ENCODE peak calls at places on chromosomes 16 and 17, in seven cellular contexts. One of them, this sample, is unnamed. For H3K4me1, the result is how much of the 10 kb centered on the place peaks cover.

GRCh38 chr16:2341456-2342447 is 1.2 kb upstream of the ABCA3 start:
- DNase-seq in thoracic aorta: no peak
- DNase-seq in stomach: no peak
- DNase-seq in SK-N-SH: no peak
- DNase-seq in suprapubic skin: no peak
- DNase-seq in heart left ventricle: no peak
- DNase-seq in A549: no peak
- DNase-seq in this sample: no peak

GRCh38 chr16:27722266-27722636 is 172.3 kb downstream of the KATNIP start:
- DNase-seq in thoracic aorta: no peak
- DNase-seq in stomach: no peak
- DNase-seq in SK-N-SH: no peak
- DNase-seq in suprapubic skin: no peak
- DNase-seq in heart left ventricle: no peak
- DNase-seq in A549: no peak
- DNase-seq in this sample: no peak

GRCh38 chr16:57003439-57004386 is 14.4 kb downstream of the NLRC5 start:
- DNase-seq in thoracic aorta: no peak
- DNase-seq in stomach: no peak
- DNase-seq in SK-N-SH: no peak
- DNase-seq in suprapubic skin: no peak
- DNase-seq in heart left ventricle: no peak
- DNase-seq in A549: no peak
- DNase-seq in this sample: no peak

GRCh38 chr17:46179375-46179999 is 13.7 kb downstream of the KANSL1 start:
- DNase-seq in thoracic aorta: no peak
- DNase-seq in stomach: no peak
- DNase-seq in SK-N-SH: no peak
- DNase-seq in suprapubic skin: no peak
- DNase-seq in heart left ventricle: no peak
- DNase-seq in A549: no peak
- DNase-seq in this sample: no peak

GRCh38 chr17:55448681-55449080 is 27.0 kb upstream of the MMD start:
- DNase-seq in thoracic aorta: no peak
- DNase-seq in stomach: no peak
- DNase-seq in SK-N-SH: no peak
- DNase-seq in suprapubic skin: no peak
- DNase-seq in heart left ventricle: no peak
- DNase-seq in A549: no peak
- DNase-seq in this sample: no peak

GRCh38 chr17:66272699-66273390 is 29.6 kb upstream of the PRKCA start:
- DNase-seq in thoracic aorta: peak
- DNase-seq in stomach: no peak
- DNase-seq in SK-N-SH: no peak
- DNase-seq in suprapubic skin: no peak
- DNase-seq in heart left ventricle: no peak
- DNase-seq in A549: peak
- DNase-seq in this sample: no peak

GRCh38 chr17:45235071-45236001 is 13.7 kb downstream of the FMNL1 start:
- DNase-seq in thoracic aorta: peak
- DNase-seq in stomach: peak
- DNase-seq in SK-N-SH: peak
- DNase-seq in suprapubic skin: peak
- DNase-seq in heart left ventricle: peak
- DNase-seq in A549: peak
- DNase-seq in this sample: peak

GRCh38 chr16:85172465-85173071 is 60.3 kb upstream of the CIBAR2 start:
- DNase-seq in thoracic aorta: no peak
- DNase-seq in stomach: no peak
- DNase-seq in SK-N-SH: peak
- DNase-seq in suprapubic skin: no peak
- DNase-seq in heart left ventricle: peak
- DNase-seq in A549: peak
- DNase-seq in this sample: no peak

GRCh38 chr17:45980855-45981254 is 18.2 kb upstream of the STH start:
- DNase-seq in thoracic aorta: no peak
- DNase-seq in stomach: no peak
- DNase-seq in SK-N-SH: no peak
- DNase-seq in suprapubic skin: no peak
- DNase-seq in heart left ventricle: no peak
- DNase-seq in A549: no peak
- DNase-seq in this sample: no peak

GRCh38 chr17:57722704-57723043 is 22.4 kb downstream of the CCDC182 start:
- DNase-seq in thoracic aorta: no peak
- DNase-seq in stomach: no peak
- DNase-seq in SK-N-SH: no peak
- DNase-seq in suprapubic skin: no peak
- DNase-seq in heart left ventricle: no peak
- DNase-seq in A549: no peak
- DNase-seq in this sample: peak

GRCh38 chr17:16352838-16353701 is at the start of gene CENPV:
- DNase-seq in thoracic aorta: no peak
- DNase-seq in stomach: peak
- DNase-seq in SK-N-SH: peak
- DNase-seq in suprapubic skin: peak
- DNase-seq in heart left ventricle: peak
- DNase-seq in A549: peak
- DNase-seq in this sample: no peak

GRCh38 chr17:2195729-2196128 is 107.9 kb downstream of the SMG6 start:
- DNase-seq in thoracic aorta: no peak
- DNase-seq in stomach: no peak
- DNase-seq in SK-N-SH: no peak
- DNase-seq in suprapubic skin: no peak
- DNase-seq in heart left ventricle: no peak
- DNase-seq in A549: no peak
- DNase-seq in this sample: no peak
- H3K4me1 ChIP-seq in thoracic aorta: under half
- H3K4me1 ChIP-seq in stomach: under half
- H3K4me1 ChIP-seq in SK-N-SH: under half
- H3K4me1 ChIP-seq in suprapubic skin: under half
- H3K4me1 ChIP-seq in heart left ventricle: under half
- H3K4me1 ChIP-seq in A549: under half
- H3K4me1 ChIP-seq in this sample: under half

GRCh38 chr16:5019775-5020174 is 14.0 kb downstream of the NAGPA start:
- DNase-seq in thoracic aorta: no peak
- DNase-seq in stomach: no peak
- DNase-seq in SK-N-SH: no peak
- DNase-seq in suprapubic skin: no peak
- DNase-seq in heart left ventricle: no peak
- DNase-seq in A549: no peak
- DNase-seq in this sample: no peak
- TF ChIP-seq CTCF in thoracic aorta: no peak
- TF ChIP-seq CTCF in stomach: no peak
- TF ChIP-seq CTCF in SK-N-SH: no peak
- TF ChIP-seq CTCF in suprapubic skin: no peak
- TF ChIP-seq CTCF in heart left ventricle: no peak
- TF ChIP-seq CTCF in A549: no peak
- TF ChIP-seq CTCF in this sample: no peak

GRCh38 chr17:77424585-77425344 is 284.0 kb downstream of the SEC14L1 start:
- DNase-seq in thoracic aorta: no peak
- DNase-seq in stomach: peak
- DNase-seq in SK-N-SH: peak
- DNase-seq in suprapubic skin: peak
- DNase-seq in heart left ventricle: peak
- DNase-seq in A549: peak
- DNase-seq in this sample: peak

GRCh38 chr17:77428020-77428781 is 287.4 kb downstream of the SEC14L1 start:
- DNase-seq in thoracic aorta: no peak
- DNase-seq in stomach: no peak
- DNase-seq in SK-N-SH: no peak
- DNase-seq in suprapubic skin: no peak
- DNase-seq in heart left ventricle: no peak
- DNase-seq in A549: no peak
- DNase-seq in this sample: no peak

GRCh38 chr17:77426676-77427386 is 286.1 kb downstream of the SEC14L1 start:
- DNase-seq in thoracic aorta: no peak
- DNase-seq in stomach: no peak
- DNase-seq in SK-N-SH: no peak
- DNase-seq in suprapubic skin: no peak
- DNase-seq in heart left ventricle: no peak
- DNase-seq in A549: no peak
- DNase-seq in this sample: no peak

GRCh38 chr17:77427471-77427991 is 286.8 kb downstream of the SEC14L1 start:
- DNase-seq in thoracic aorta: no peak
- DNase-seq in stomach: no peak
- DNase-seq in SK-N-SH: peak
- DNase-seq in suprapubic skin: no peak
- DNase-seq in heart left ventricle: no peak
- DNase-seq in A549: peak
- DNase-seq in this sample: peak

GRCh38 chr17:77425791-77426641 is 285.2 kb downstream of the SEC14L1 start:
- DNase-seq in thoracic aorta: no peak
- DNase-seq in stomach: no peak
- DNase-seq in SK-N-SH: peak
- DNase-seq in suprapubic skin: no peak
- DNase-seq in heart left ventricle: no peak
- DNase-seq in A549: peak
- DNase-seq in this sample: peak
- H3K4me3 ChIP-seq in thoracic aorta: no peak
- H3K4me3 ChIP-seq in stomach: no peak
- H3K4me3 ChIP-seq in SK-N-SH: peak
- H3K4me3 ChIP-seq in suprapubic skin: no peak
- H3K4me3 ChIP-seq in heart left ventricle: no peak
- H3K4me3 ChIP-seq in A549: peak
- H3K4me3 ChIP-seq in this sample: no peak

DNA sequence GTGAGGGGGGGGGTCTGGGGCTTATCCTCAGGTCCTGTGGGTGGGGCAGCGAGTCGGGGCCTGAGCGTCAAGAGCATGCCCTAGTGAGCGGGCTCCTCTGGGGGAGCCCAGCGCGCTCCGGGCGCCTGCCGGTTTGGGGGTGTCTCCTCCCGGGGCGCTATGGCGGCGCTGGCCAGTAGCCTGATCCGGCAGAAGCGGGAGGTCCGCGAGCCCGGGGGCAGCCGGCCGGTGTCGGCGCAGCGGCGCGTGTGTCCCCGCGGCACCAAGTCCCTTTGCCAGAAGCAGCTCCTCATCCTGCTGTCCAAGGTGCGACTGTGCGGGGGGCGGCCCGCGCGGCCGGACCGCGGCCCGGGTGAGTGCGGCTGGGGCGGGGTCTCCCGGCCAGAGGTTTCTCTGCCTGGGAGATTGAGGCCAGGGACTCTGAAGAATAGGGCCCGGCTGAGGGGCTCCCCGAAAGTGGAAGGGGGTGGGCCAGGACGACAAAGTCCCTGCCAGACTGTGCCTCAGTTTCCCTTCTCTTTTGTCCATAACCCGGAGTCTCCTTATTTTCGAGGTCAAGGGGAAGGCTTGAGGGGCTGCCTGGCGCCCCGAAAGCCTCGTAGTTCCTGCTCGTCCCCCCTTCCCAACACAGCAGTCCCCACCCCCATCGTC is at the start of gene FGF11:
- DNase-seq in thoracic aorta: no peak
- DNase-seq in stomach: no peak
- DNase-seq in SK-N-SH: peak
- DNase-seq in suprapubic skin: no peak
- DNase-seq in heart left ventricle: no peak
- DNase-seq in A549: no peak
- DNase-seq in this sample: no peak
- H3K4me1 ChIP-seq in thoracic aorta: half or more
- H3K4me1 ChIP-seq in stomach: half or more
- H3K4me1 ChIP-seq in SK-N-SH: under half
- H3K4me1 ChIP-seq in suprapubic skin: half or more
- H3K4me1 ChIP-seq in heart left ventricle: half or more
- H3K4me1 ChIP-seq in A549: under half
- H3K4me1 ChIP-seq in this sample: half or more

GRCh38 chr17:62186841-62187240 is 121.8 kb upstream of the MED13 start:
- DNase-seq in thoracic aorta: no peak
- DNase-seq in stomach: no peak
- DNase-seq in SK-N-SH: no peak
- DNase-seq in suprapubic skin: no peak
- DNase-seq in heart left ventricle: no peak
- DNase-seq in A549: no peak
- DNase-seq in this sample: no peak
- TF ChIP-seq CTCF in thoracic aorta: no peak
- TF ChIP-seq CTCF in stomach: no peak
- TF ChIP-seq CTCF in SK-N-SH: no peak
- TF ChIP-seq CTCF in suprapubic skin: no peak
- TF ChIP-seq CTCF in heart left ventricle: no peak
- TF ChIP-seq CTCF in A549: no peak
- TF ChIP-seq CTCF in this sample: no peak

GRCh38 chr17:32519769-32520701 is 33.2 kb downstream of the CDK5R1 start:
- DNase-seq in thoracic aorta: no peak
- DNase-seq in stomach: peak
- DNase-seq in SK-N-SH: peak
- DNase-seq in suprapubic skin: peak
- DNase-seq in heart left ventricle: peak
- DNase-seq in A549: no peak
- DNase-seq in this sample: no peak

GRCh38 chr17:32517982-32518381 is 31.2 kb downstream of the CDK5R1 start:
- DNase-seq in thoracic aorta: no peak
- DNase-seq in stomach: no peak
- DNase-seq in SK-N-SH: no peak
- DNase-seq in suprapubic skin: peak
- DNase-seq in heart left ventricle: no peak
- DNase-seq in A549: no peak
- DNase-seq in this sample: no peak

GRCh38 chr17:32518856-32519768 is 32.3 kb downstream of the CDK5R1 start:
- DNase-seq in thoracic aorta: no peak
- DNase-seq in stomach: peak
- DNase-seq in SK-N-SH: peak
- DNase-seq in suprapubic skin: peak
- DNase-seq in heart left ventricle: peak
- DNase-seq in A549: no peak
- DNase-seq in this sample: no peak

GRCh38 chr17:32523017-32523680 is 36.4 kb downstream of the CDK5R1 start:
- DNase-seq in thoracic aorta: no peak
- DNase-seq in stomach: no peak
- DNase-seq in SK-N-SH: no peak
- DNase-seq in suprapubic skin: peak
- DNase-seq in heart left ventricle: no peak
- DNase-seq in A549: no peak
- DNase-seq in this sample: no peak

GRCh38 chr17:32520737-32521399 is 34.1 kb downstream of the CDK5R1 start:
- DNase-seq in thoracic aorta: no peak
- DNase-seq in stomach: no peak
- DNase-seq in SK-N-SH: no peak
- DNase-seq in suprapubic skin: peak
- DNase-seq in heart left ventricle: no peak
- DNase-seq in A549: no peak
- DNase-seq in this sample: no peak
- H3K4me3 ChIP-seq in thoracic aorta: no peak
- H3K4me3 ChIP-seq in stomach: no peak
- H3K4me3 ChIP-seq in SK-N-SH: no peak
- H3K4me3 ChIP-seq in suprapubic skin: no peak
- H3K4me3 ChIP-seq in heart left ventricle: no peak
- H3K4me3 ChIP-seq in A549: no peak
- H3K4me3 ChIP-seq in this sample: no peak

DNA sequence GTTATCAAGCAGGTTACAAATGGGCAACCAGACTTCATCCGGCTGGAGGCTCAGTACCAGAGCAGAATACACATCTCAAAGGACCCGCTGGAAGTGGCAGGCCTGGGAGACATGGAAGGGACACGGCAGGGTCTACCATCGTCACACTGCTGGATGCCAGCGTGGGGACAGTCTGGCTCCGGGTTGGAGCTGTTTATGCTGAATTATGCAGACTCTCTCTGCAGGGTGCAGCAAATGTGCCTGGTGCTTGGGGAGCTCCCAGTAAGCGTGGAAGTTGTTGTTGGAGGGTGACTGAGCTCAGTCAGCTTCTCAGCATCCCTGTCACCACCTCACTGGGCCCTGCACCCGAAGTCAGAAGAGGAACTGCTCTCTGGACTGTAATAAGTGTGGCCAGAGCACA is 12.2 kb downstream of the WSCD1 start:
- DNase-seq in thoracic aorta: no peak
- DNase-seq in stomach: no peak
- DNase-seq in SK-N-SH: no peak
- DNase-seq in suprapubic skin: no peak
- DNase-seq in heart left ventricle: no peak
- DNase-seq in A549: no peak
- DNase-seq in this sample: no peak
- H3K4me1 ChIP-seq in thoracic aorta: under half
- H3K4me1 ChIP-seq in stomach: under half
- H3K4me1 ChIP-seq in SK-N-SH: under half
- H3K4me1 ChIP-seq in suprapubic skin: under half
- H3K4me1 ChIP-seq in heart left ventricle: under half
- H3K4me1 ChIP-seq in A549: under half
- H3K4me1 ChIP-seq in this sample: under half